ENCODE peak calls at places on chromosome 1, in nine cellular contexts. M, I, P, H, L, K, E, C and D are unnamed samples.
A peak's percentile ranks its signal among the peaks of the same experiment; 100 is the strongest.

GRCh38 chr1:23362218-23362713 is 7.4 kb downstream of the ZNF436 start:
- DNase-seq in E (no peak), H (no peak), P (no peak), K (no peak), I (no peak), L (no peak), M (no peak), C (no peak), D (no peak)

GRCh38 chr1:89698624-89699023 is 65.7 kb downstream of the LRRC8C start:
- DNase-seq in E (no peak), K (no peak), P (no peak), C (no peak), L (no peak), I (peak; percentile 27), M (no peak), H (no peak), D (no peak)

GRCh38 chr1:208178091-208178529 is 66.1 kb downstream of the PLXNA2 start:
- DNase-seq in L (no peak), I (no peak), K (peak; percentile 51), C (no peak), H (no peak), P (no peak), M (no peak), E (no peak), D (no peak)

GRCh38 chr1:26092422-26092821 is 19.2 kb upstream of the PDIK1L start:
- DNase-seq in E (no peak), K (no peak), C (no peak), M (no peak), P (no peak), L (no peak), I (no peak), H (no peak), D (no peak)

GRCh38 chr1:168674252-168674651 is 54.8 kb downstream of the DPT start:
- DNase-seq in L (no peak), K (no peak), M (no peak), E (no peak), I (no peak), H (no peak), C (no peak), P (no peak), D (no peak)

GRCh38 chr1:183279835-183280234 is 93.8 kb downstream of the LAMC2 start:
- DNase-seq in M (peak; percentile 32), I (no peak), K (peak; percentile 34), L (no peak), E (no peak), P (no peak), H (peak; percentile 72), C (peak; percentile 50), D (peak; percentile 90)

GRCh38 chr1:168234846-168235547 is 9.2 kb downstream of the SFT2D2 start:
- DNase-seq in E (no peak), M (no peak), L (no peak), I (peak; percentile 38), P (peak; percentile 86), H (no peak), K (peak; percentile 52), C (no peak), D (no peak)

GRCh38 chr1:3672971-3673361 is 20.6 kb downstream of the TP73 start:
- DNase-seq in K (no peak), C (no peak), I (no peak), L (no peak), M (no peak), P (no peak), E (no peak), H (peak; percentile 42), D (no peak)

GRCh38 chr1:232435746-232436145 is 194.2 kb downstream of the SIPA1L2 start:
- DNase-seq in H (peak; percentile 55), C (peak; percentile 54), K (peak; percentile 33), L (no peak), P (no peak), I (no peak), M (no peak), E (no peak), D (no peak)

GRCh38 chr1:26450906-26451305 is 18.8 kb downstream of the DHDDS start:
- DNase-seq in I (no peak), P (no peak), H (no peak), M (no peak), E (no peak), L (no peak), K (no peak), C (no peak), D (no peak)

GRCh38 chr1:119080586-119080985 is 59.9 kb downstream of the WARS2 start:
- DNase-seq in H (peak; percentile 54), P (peak; percentile 60), E (peak; percentile 50), I (no peak), L (no peak), K (no peak), C (no peak), M (peak; percentile 46), D (no peak)

DNA sequence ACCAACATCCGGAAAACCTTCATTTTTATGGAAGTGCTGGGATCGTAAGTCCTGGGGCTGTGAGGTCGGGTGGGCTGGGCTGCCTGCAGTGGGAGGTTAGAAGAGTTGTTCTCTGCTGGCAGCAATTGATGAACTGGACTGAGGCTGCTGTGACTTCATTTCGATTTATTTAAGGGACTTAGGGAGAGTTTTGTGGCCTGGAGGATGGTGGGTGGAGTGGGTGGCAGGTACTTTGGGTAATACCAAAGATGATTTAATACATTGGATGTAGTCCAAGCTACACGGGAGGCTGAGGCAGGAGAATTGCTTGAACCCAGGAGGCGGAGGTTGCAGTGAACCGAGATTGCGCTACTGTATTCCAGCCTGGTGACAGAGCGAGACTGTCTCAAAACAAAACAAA is 11.5 kb downstream of the CAMK1G start:
- DNase-seq in M (no peak), E (no peak), P (no peak), C (no peak), L (no peak), K (no peak), I (no peak), H (no peak), D (no peak)
- H3K4me1 ChIP-seq in M (no peaks in the 10 kb centered on the region), E (no peaks in the 10 kb centered on the region), P (no peaks in the 10 kb centered on the region), C (no peaks in the 10 kb centered on the region), L (no peaks in the 10 kb centered on the region), K (no peaks in the 10 kb centered on the region), I (no peaks in the 10 kb centered on the region), H (no peaks in the 10 kb centered on the region), D (no peaks in the 10 kb centered on the region)

DNA sequence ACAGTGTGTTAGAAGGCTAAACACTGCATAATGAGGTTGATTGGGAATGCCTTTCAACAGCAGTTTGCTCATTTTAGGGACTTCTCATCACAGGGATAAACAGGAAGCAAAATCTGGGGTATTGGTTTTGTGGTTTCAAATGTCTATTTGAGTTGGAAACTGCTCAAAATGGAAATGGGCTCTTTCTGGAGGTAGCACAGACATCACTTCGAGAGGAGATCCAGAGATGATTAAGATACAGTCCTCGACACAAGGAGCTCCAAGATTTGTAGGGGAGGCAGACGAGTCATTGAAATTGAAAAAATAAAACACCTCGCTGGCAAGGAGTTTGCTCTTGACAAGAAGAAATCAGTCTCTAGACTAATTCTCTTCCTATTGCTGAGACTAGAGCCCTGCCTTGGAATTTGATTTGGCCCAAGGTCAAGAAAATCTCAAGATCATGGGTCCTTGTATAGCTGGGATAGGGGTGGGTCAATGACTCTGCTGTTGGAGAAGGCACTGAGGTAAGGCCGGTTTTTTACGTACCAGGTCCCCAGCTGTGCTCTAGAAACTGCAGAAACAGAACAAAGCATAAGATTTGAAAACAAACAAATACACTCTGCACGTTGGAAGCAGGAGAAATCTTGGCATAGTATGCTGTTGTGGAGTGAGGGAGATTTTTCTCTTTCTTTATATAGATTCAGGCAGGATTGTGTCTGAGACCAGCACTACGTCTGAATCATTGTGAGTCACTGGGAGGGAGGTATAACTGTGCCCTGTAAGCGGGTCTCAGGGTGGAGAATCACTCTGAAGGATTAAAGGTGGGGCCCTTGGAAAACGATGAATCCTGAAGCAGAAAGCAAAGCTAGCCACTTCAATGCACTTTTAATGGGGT is 17.7 kb upstream of the KLHDC8A start:
- DNase-seq in M (no peak), K (peak; percentile 34), I (no peak), C (no peak), E (no peak), H (no peak), P (no peak), L (no peak), D (no peak)
- H3K4me3 ChIP-seq in M (no peak overlapping the region), K (no peak overlapping the region), I (no peak overlapping the region), C (no peak overlapping the region), E (no peak overlapping the region), H (no peak overlapping the region), P (no peak overlapping the region), L (no peak overlapping the region), D (no peak overlapping the region)

DNA sequence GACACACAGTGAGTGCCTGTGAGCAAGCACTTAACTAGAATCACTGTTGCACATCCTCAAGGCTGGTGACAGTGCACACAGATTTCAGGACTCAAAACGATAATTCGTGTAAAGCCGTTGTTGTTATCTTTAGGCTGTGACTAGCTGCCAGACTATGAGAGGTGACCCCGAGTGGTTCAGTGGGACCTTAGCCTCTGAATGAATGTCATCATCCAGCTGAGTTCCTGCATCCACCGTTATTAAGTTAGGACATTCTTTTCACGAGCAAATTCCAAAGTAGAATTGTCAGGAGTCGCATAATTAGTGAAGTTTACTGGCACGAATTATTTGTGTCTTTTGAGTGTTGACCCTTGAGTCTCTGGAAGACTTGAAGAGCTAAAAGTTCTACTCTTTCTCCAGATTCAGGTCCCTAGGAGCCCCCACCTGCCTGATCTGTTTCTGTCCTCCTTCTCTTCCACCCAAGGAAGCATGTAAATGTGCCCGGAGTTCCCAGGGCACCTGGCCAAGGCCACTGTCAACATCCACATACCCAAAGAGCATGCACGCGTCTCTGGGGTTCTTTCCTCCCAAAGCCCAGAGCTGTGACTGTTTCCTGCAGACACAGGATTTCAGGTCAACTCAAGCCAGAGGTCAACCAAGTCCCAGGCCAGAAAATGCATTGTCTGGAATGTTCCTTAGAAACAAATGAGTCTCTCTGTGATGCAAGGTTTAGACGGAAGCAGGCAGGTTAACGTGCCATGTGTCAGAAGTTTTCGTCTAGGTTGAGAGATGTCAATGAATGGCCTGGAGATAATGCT is 207.2 kb downstream of the TOMM20 start:
- DNase-seq in E (no peak), M (no peak), C (no peak), P (no peak), L (no peak), K (no peak), I (no peak), H (no peak), D (no peak)
- H3K4me1 ChIP-seq in E (peaks cover 20% of the 10 kb centered on the region), M (peaks cover 63% of the 10 kb centered on the region), C (peaks cover 66% of the 10 kb centered on the region), P (peaks cover 7% of the 10 kb centered on the region), L (peaks cover 31% of the 10 kb centered on the region), K (peaks cover 24% of the 10 kb centered on the region), I (peaks cover 9% of the 10 kb centered on the region), H (peaks cover 2% of the 10 kb centered on the region), D (peaks cover 6% of the 10 kb centered on the region)

GRCh38 chr1:30719406-30720270 is 3.7 kb downstream of the MATN1 start:
- DNase-seq in C (no peak), E (no peak), H (peak; percentile 48), I (no peak), K (no peak), P (no peak), L (no peak), M (no peak), D (no peak)
- H3K4me3 ChIP-seq in C (peak overlapping the region; percentile 65), E (peak overlapping the region; percentile 80), H (no peak overlapping the region), I (peak overlapping the region; percentile 19), K (peak overlapping the region; percentile 45), P (peak overlapping the region; percentile 86), L (peak overlapping the region; percentile 19), M (peak overlapping the region; percentile 57), D (peak overlapping the region; percentile 48)

DNA sequence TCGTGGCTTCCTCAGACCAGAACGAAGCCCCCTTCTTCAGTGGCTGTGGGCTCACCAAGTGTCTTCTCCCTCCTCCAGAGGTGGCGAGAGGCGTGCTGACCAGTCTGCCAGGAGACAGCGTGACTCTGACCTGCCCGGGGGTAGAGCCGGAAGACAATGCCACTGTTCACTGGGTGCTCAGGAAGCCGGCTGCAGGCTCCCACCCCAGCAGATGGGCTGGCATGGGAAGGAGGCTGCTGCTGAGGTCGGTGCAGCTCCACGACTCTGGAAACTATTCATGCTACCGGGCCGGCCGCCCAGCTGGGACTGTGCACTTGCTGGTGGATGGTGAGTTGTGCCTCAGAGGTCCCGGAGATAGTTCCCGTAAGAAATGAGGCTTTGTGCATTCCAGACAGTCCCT is 24.0 kb downstream of the IL6R start:
- DNase-seq in H (no peak), C (no peak), E (no peak), L (no peak), P (no peak), M (no peak), I (no peak), K (no peak), D (no peak)
- H3K4me1 ChIP-seq in H (no peaks in the 10 kb centered on the region), C (peaks cover 45% of the 10 kb centered on the region), E (peaks cover 34% of the 10 kb centered on the region), L (peaks cover 30% of the 10 kb centered on the region), P (peaks cover 24% of the 10 kb centered on the region), M (peaks cover 57% of the 10 kb centered on the region), I (peaks cover 70% of the 10 kb centered on the region), K (peaks cover 43% of the 10 kb centered on the region), D (peaks cover 54% of the 10 kb centered on the region)